ENCODE peak calls at places on chromosome 19, in seven cellular contexts. Z, H, V, U, G, C and T are unnamed samples.

GRCh38 chr19:39052243-39052746 is 19.9 kb upstream of the FBXO27 start:
- DNase-seq in Z (peak), H (peak), V (peak), U (peak), G (no peak), C (peak), T (peak)

GRCh38 chr19:17244618-17245534 is 843 bp downstream of the NR2F6 start:
- DNase-seq in Z (no peak), H (peak), V (no peak), U (no peak), G (no peak), C (peak), T (no peak)

GRCh38 chr19:51607077-51607476 is 23.1 kb downstream of the SIGLEC5 start:
- DNase-seq in Z (no peak), H (no peak), V (no peak), U (no peak), G (no peak), C (no peak), T (no peak)

GRCh38 chr19:6610934-6611370 is 20.0 kb upstream of the CD70 start:
- DNase-seq in Z (no peak), H (no peak), V (no peak), U (no peak), G (peak), C (no peak), T (no peak)

GRCh38 chr19:814108-815078 is 7.4 kb downstream of the PLPPR3 start:
- DNase-seq in Z (no peak), H (peak), V (no peak), U (peak), G (no peak), C (no peak), T (no peak)

GRCh38 chr19:892243-892996 is 567 bp downstream of the MED16 start:
- DNase-seq in Z (no peak), H (no peak), V (no peak), U (no peak), G (no peak), C (no peak), T (peak)

GRCh38 chr19:15332311-15332996 is at the start of gene BRD4:
- DNase-seq in Z (peak), H (peak), V (peak), U (peak), G (no peak), C (peak), T (peak)

GRCh38 chr19:4456566-4456842 is 1.1 kb downstream of the UBXN6 start:
- DNase-seq in Z (no peak), H (no peak), V (peak), U (no peak), G (no peak), C (no peak), T (peak)

DNA sequence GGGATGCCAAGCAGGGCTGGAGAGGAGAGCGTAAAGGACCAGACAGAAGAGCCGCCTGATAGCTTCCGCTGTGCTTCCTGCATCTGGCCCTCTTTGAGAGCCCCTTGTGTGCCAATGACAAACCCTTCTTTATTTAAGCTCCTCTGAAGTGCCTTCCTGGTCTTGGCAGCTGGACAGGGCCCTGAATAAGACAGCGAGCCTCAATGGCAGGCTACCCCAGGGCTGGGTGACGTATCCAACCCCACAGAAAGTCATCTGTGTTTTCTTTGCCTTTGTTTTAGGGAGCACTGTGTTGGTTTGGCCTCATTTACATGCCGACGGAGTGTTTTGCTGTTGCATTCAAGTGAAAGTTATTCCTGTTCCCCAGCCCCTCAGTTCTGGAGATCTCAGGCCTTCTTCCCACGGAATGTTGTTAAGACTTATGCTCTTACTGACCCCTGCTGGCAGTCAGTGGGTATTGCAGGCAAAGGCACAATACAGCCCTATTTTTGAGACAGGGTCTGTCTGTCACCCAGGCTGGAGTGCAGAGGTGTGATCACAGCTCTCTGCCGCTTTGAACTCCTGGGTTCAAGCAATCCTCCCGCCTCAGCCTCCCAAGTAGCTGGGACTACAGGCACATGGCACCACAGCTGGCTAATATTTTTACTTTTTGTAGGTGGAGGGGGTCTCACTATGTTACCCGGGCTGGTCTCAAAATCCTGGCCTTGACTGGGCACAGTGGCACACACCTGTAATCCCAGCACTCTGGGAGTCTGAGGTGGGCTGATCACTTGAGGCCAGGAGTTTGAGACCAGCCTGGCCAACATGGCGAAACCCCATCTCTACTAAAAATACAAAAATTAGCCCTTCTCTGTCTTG is 16.8 kb downstream of the CCL25 start:
- DNase-seq in Z (no peak), H (no peak), V (no peak), U (no peak), G (peak), C (no peak), T (no peak)
- TF ChIP-seq CTCF in Z (no peak), H (peak), V (peak), U (no peak), G (peak), C (peak), T (peak)

DNA sequence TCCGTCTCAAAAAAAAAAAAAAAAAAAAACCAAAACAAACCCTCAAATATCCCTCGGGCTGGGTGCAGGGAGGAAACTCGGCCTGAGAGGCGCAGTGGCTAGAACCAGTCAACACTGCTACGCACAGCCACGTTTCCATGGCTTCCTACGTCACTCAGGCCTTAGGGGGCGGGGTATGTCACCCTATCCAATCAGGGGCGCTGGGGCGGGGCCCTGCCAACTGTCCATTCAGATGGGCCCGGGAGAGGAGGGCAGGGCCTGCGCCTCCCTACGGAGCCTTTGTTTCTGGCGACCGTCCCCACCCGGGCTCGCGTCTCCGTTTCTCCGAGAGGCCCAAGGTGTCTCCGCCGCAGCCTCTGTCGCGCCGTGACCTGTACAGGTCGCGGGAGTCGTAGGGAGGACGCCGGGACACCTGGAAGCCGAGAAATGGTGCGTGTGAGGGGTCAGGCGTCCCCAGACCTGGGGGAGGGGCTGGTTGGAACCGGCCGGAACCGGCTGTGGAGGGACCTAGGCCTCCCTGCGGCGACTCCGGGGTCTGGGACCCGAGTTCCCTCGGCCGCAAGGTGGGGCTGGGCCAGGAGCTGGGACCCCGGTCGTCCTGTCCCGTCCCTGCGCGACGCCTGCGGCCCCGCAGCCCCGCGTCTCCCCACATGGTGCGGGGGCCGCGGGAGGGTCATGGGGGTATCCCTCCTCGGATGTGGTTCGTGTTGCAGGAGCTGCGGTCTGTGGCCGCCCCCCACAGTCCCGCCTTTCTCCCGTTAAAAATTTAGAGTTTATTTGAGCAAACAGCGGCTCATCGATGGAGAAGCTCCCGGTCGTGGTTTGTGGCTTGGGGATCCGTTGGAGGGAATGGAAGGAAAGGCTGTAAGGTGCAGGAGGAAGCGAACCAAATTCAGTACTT is at the start of gene ZNF627:
- DNase-seq in Z (peak), H (peak), V (peak), U (peak), G (peak), C (peak), T (peak)
- TF ChIP-seq CTCF in Z (no peak), H (peak), V (no peak), U (peak), G (no peak), C (peak), T (no peak)

DNA sequence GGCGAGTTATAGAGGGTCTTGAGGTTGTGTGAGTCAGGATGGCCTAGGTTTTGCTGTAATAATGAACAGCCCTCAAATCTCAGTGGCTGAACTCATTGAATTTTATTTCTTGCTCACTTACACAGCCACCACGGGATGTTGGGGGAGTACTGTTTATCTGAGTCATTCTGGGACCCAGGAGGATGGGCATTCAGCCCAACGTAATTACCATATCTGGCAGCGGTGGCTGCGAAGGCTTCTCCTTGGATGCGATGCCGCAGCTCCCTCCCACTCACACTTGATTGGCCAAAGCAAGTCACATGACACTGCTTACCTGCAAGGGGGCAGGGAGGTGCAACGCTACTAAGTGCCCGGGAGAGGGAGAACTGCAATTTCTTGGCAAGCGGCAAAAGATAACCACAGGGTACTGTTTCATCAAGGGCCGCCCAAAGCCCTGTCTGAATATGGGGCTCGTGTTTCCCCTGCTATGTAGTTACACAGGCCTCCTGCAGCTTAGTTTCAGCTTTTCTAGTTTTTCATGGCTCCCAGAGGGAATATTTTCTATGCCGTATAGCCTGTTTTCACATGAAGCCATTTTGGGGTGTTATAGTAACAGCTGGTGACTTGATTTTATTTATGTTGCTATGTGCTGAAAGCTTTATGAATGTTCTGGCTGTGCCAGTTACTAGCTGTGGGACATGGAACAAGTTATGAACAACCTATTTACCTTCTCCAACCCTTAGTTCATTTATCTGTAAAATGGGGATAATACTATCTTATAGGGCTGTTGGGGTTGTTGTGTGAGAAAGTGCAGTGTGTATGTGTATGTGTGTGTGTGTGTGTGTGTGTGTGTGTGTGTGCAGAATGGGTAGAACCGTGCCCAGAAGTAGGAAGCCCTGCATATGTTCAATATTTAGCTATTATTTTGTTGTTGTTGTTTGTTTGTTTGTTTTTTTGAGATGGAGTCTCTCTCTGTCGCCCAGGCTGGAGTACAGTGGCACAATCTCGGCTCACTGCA is 20.1 kb downstream of the ZSWIM9 start:
- DNase-seq in Z (no peak), H (no peak), V (peak), U (no peak), G (no peak), C (no peak), T (peak)
- TF ChIP-seq CTCF in Z (no peak), H (no peak), V (peak), U (no peak), G (no peak), C (no peak), T (peak)

DNA sequence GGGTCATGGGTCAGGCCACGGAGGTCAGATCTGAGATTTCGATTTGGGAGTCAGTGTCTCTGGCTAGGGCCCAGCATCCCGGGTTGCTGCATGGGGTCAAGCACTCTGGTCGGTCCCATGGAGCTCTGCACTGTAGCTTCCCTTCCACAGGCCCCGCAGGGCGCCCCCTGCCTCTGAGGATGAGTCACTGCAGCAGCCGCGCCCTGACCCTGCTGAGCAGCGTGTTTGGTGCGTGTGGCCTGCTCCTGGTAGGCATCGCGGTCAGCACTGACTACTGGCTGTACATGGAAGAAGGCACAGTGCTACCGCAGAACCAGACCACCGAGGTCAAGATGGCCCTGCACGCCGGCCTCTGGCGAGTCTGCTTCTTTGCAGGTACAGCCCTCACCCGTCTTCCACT is 3.6 kb downstream of the CACNG7 start:
- DNase-seq in Z (no peak), H (no peak), V (peak), U (no peak), G (no peak), C (no peak), T (peak)
- TF ChIP-seq CTCF in Z (no peak), H (peak), V (peak), U (no peak), G (peak), C (no peak), T (peak)

DNA sequence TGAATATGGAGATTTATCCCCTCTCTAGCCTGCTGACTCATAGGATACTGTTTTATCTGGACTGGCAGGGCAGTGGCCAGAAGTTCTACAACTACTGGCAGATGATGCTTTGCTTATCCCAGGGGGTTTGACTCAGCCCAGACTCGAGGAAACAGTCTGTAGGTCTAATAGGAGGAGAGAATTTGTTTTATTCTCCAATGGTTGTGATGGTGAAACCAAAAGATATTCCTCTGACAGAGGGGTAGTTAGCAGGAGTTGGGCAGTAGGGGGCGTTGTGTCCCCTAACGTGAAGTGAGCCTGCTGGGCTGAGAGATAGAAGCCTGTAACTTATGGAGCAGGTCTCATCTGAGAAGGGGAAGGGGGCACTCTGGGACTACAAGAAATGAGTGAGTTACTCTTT is 74.9 kb downstream of the WTIP start:
- DNase-seq in Z (no peak), H (no peak), V (peak), U (peak), G (peak), C (no peak), T (peak)
- TF ChIP-seq CTCF in Z (no peak), H (peak), V (peak), U (peak), G (peak), C (peak), T (peak)

GRCh38 chr19:35194022-35194984 is 34.2 kb downstream of the FAM187B start:
- DNase-seq in Z (no peak), H (no peak), V (no peak), U (no peak), G (no peak), C (no peak), T (no peak)
- TF ChIP-seq CTCF in Z (no peak), H (no peak), V (no peak), U (no peak), G (no peak), C (no peak), T (no peak)

GRCh38 chr19:55809381-55810058 is 22.3 kb downstream of the NLRP11 start:
- DNase-seq in Z (no peak), H (peak), V (peak), U (peak), G (peak), C (peak), T (peak)
- TF ChIP-seq CTCF in Z (no peak), H (peak), V (peak), U (no peak), G (peak), C (no peak), T (peak)

GRCh38 chr19:54266133-54266532 is 9.1 kb upstream of the LILRB5 start:
- DNase-seq in Z (peak), H (peak), V (peak), U (peak), G (peak), C (peak), T (peak)
- TF ChIP-seq CTCF in Z (no peak), H (peak), V (peak), U (peak), G (peak), C (peak), T (peak)

DNA sequence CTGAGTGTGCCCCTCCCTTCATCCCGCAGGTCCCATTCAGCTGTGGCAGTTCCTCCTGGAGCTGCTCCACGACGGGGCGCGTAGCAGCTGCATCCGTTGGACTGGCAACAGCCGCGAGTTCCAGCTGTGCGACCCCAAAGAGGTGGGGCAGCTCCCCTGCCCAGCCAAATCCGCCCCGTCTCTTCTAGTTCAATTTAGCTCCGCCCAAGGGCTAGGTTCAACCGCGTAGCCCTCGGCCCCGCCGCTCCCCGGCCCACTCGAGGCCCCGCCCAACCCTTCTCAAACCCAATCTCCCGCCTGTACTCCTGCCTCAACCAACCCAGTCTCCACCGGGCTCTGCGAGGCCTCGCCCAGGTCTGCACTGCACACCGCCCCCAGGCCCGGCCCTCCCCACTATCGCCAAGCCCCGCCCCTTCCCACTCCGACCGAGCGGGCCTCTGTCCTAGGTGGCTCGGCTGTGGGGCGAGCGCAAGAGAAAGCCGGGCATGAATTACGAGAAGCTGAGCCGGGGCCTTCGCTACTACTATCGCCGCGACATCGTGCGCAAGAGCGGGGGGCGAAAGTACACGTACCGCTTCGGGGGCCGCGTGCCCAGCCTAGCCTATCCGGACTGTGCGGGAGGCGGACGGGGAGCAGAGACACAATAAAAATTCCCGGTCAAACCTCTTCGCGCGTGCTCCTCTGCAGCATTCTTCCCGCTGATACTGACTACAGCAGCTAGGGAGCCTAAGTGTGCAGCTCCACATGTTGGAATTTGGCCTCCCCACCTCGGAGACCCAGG is 2.9 kb downstream of the ETV2 start:
- DNase-seq in Z (peak), H (peak), V (peak), U (peak), G (no peak), C (peak), T (peak)
- TF ChIP-seq CTCF in Z (no peak), H (no peak), V (no peak), U (no peak), G (no peak), C (no peak), T (no peak)

GRCh38 chr19:35331551-35332214 is 2.7 kb downstream of the CD22 start:
- DNase-seq in Z (no peak), H (no peak), V (no peak), U (no peak), G (no peak), C (no peak), T (no peak)

GRCh38 chr19:35329323-35329722 is 336 bp downstream of the CD22 start:
- DNase-seq in Z (no peak), H (no peak), V (no peak), U (no peak), G (no peak), C (no peak), T (no peak)

GRCh38 chr19:35330475-35330874 is 1.5 kb downstream of the CD22 start:
- DNase-seq in Z (no peak), H (no peak), V (no peak), U (no peak), G (no peak), C (no peak), T (no peak)

GRCh38 chr19:35328851-35329285 is at the start of gene CD22:
- DNase-seq in Z (no peak), H (no peak), V (no peak), U (no peak), G (no peak), C (no peak), T (no peak)

DNA sequence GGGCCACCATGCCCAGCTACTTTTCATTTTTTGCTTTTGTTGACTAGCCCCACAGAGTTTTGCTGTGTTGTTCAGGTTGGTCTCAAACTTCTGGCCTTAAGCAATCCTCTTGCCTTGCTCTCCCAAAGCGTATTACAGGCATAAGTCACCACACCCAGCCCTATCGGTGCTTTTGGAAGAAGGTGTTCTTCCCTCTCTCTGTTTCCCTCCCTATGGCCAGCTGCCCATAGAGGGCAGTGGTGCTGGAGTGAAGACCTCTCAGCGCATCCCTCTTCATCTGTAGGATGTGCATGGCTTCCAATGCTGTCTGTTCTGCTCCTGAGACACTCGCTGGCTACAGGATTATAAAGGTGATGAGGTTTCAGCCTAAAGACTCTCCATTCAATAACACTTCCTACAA is 1.3 kb upstream of the CD22 start:
- DNase-seq in Z (no peak), H (no peak), V (peak), U (no peak), G (no peak), C (no peak), T (no peak)
- TF ChIP-seq CTCF in Z (no peak), H (no peak), V (peak), U (no peak), G (peak), C (no peak), T (no peak)